ENCODE peak calls at places on chromosomes 3 and 15, in four cellular contexts. One of them, this sample, is unnamed.

GRCh38 chr3:150603888-150604319 is 783 bp downstream of the SELENOT start:
- DNase-seq in BJ: no peak
- DNase-seq in left lung: no peak
- DNase-seq in SK-N-SH: no peak
- DNase-seq in this sample: no peak

GRCh38 chr3:146547235-146547835 is 2.9 kb upstream of the PLSCR1 start:
- DNase-seq in BJ: no peak
- DNase-seq in left lung: no peak
- DNase-seq in SK-N-SH: no peak
- DNase-seq in this sample: no peak

GRCh38 chr3:99509224-99509623 is 129.2 kb upstream of the COL8A1 start:
- DNase-seq in BJ: peak; percentile 49
- DNase-seq in left lung: no peak
- DNase-seq in SK-N-SH: no peak
- DNase-seq in this sample: no peak

GRCh38 chr3:57110214-57110613 is 49.8 kb downstream of the SPATA12 start:
- DNase-seq in BJ: no peak
- DNase-seq in left lung: no peak
- DNase-seq in SK-N-SH: no peak
- DNase-seq in this sample: no peak

GRCh38 chr3:13007251-13007941 is 65.8 kb downstream of the IQSEC1 start:
- DNase-seq in BJ: no peak
- DNase-seq in left lung: no peak
- DNase-seq in SK-N-SH: no peak
- DNase-seq in this sample: no peak

GRCh38 chr3:147371771-147372340 is 34.5 kb downstream of the ZIC4 start:
- DNase-seq in BJ: no peak
- DNase-seq in left lung: no peak
- DNase-seq in SK-N-SH: no peak
- DNase-seq in this sample: no peak

GRCh38 chr3:179971280-179971679 is 65.5 kb downstream of the PEX5L start:
- DNase-seq in BJ: no peak
- DNase-seq in left lung: no peak
- DNase-seq in SK-N-SH: no peak
- DNase-seq in this sample: no peak

GRCh38 chr3:50299929-50300680 is 900 bp upstream of the HYAL3 start:
- DNase-seq in BJ: no peak
- DNase-seq in left lung: peak; percentile 83
- DNase-seq in SK-N-SH: no peak
- DNase-seq in this sample: no peak

GRCh38 chr15:40155270-40155910 is 5.5 kb upstream of the BUB1B start:
- DNase-seq in BJ: no peak
- DNase-seq in left lung: no peak
- DNase-seq in SK-N-SH: no peak
- DNase-seq in this sample: peak; percentile 21

GRCh38 chr15:81256916-81257315 is 60.2 kb downstream of the IL16 start:
- DNase-seq in BJ: no peak
- DNase-seq in left lung: no peak
- DNase-seq in SK-N-SH: peak; percentile 24
- DNase-seq in this sample: no peak

GRCh38 chr3:120300971-120301370 is 15.9 kb upstream of the GPR156 start:
- DNase-seq in BJ: no peak
- DNase-seq in left lung: no peak
- DNase-seq in SK-N-SH: no peak
- DNase-seq in this sample: no peak

GRCh38 chr3:184384856-184385422 is 5.1 kb downstream of the CHRD start:
- DNase-seq in BJ: no peak
- DNase-seq in left lung: no peak
- DNase-seq in SK-N-SH: no peak
- DNase-seq in this sample: no peak

GRCh38 chr15:75431682-75432081 is 19.8 kb downstream of the SIN3A start:
- DNase-seq in BJ: no peak
- DNase-seq in left lung: no peak
- DNase-seq in SK-N-SH: no peak
- DNase-seq in this sample: no peak

GRCh38 chr3:180048840-180049239 is 12.1 kb upstream of the PEX5L start:
- DNase-seq in BJ: no peak
- DNase-seq in left lung: no peak
- DNase-seq in SK-N-SH: no peak
- DNase-seq in this sample: no peak

GRCh38 chr3:23776352-23776891 is 29.3 kb upstream of the UBE2E1 start:
- DNase-seq in BJ: peak; percentile 54
- DNase-seq in left lung: no peak
- DNase-seq in SK-N-SH: no peak
- DNase-seq in this sample: no peak

GRCh38 chr15:78910836-78911235 is 34.0 kb downstream of the CTSH start:
- DNase-seq in BJ: no peak
- DNase-seq in left lung: no peak
- DNase-seq in SK-N-SH: no peak
- DNase-seq in this sample: no peak

GRCh38 chr15:78913012-78913411 is 31.8 kb downstream of the CTSH start:
- DNase-seq in BJ: no peak
- DNase-seq in left lung: no peak
- DNase-seq in SK-N-SH: no peak
- DNase-seq in this sample: no peak

GRCh38 chr15:78915341-78916087 is 29.3 kb downstream of the CTSH start:
- DNase-seq in BJ: no peak
- DNase-seq in left lung: peak; percentile 74
- DNase-seq in SK-N-SH: no peak
- DNase-seq in this sample: peak; percentile 14

GRCh38 chr15:78917888-78918287 is 27.0 kb downstream of the CTSH start:
- DNase-seq in BJ: no peak
- DNase-seq in left lung: no peak
- DNase-seq in SK-N-SH: no peak
- DNase-seq in this sample: no peak

DNA sequence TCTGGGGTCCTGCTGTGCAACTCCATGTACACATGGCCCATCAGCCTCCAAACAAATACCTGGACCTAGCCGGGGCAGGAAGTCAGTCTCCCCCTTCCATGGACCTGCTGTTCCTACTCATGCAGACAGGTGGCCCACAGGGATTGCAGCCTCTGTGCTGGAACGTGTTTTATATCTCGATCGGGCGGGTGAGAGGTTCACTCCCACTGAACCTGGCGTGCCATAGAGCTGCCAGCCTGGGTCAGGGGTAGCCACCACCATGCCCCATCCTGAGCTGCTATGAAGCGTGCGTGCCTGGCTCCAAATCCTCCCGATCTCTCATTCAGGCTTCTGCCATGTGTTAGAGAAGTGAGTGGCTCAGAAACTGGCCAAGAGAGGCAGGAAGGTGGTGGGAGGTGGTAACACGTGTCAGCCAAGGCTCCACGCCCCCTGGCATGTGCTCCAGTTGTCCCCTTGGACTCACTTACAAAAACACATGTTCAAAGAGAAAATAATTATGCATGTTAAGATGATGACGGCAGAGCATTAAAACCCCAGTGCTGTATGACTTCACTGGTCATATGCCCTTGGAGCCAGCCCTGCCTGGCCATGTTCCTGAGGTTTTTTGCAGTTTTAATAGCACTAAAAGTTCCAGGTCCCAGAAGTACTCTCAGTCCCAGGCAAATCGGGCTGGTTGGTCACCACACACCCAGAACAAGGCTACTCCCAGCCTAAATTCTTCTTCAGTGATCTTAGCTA is 30.6 kb downstream of the CTSH start:
- DNase-seq in BJ: peak; percentile 26
- DNase-seq in left lung: no peak
- DNase-seq in SK-N-SH: no peak
- DNase-seq in this sample: peak; percentile 12
- TF ChIP-seq CTCF in BJ: peak; percentile 63
- TF ChIP-seq CTCF in left lung: peak; percentile 37
- TF ChIP-seq CTCF in SK-N-SH: peak; percentile 40
- TF ChIP-seq CTCF in this sample: no peak

GRCh38 chr3:126834596-126835471 is 130.8 kb downstream of the CHCHD6 start:
- DNase-seq in BJ: no peak
- DNase-seq in left lung: peak; percentile 78
- DNase-seq in SK-N-SH: no peak
- DNase-seq in this sample: no peak
- TF ChIP-seq CTCF in BJ: no peak
- TF ChIP-seq CTCF in left lung: no peak
- TF ChIP-seq CTCF in SK-N-SH: no peak
- TF ChIP-seq CTCF in this sample: no peak

GRCh38 chr3:165382672-165383071 is 186.5 kb upstream of the SLITRK3 start:
- DNase-seq in BJ: no peak
- DNase-seq in left lung: no peak
- DNase-seq in SK-N-SH: no peak
- DNase-seq in this sample: no peak
- TF ChIP-seq CTCF in BJ: no peak
- TF ChIP-seq CTCF in left lung: no peak
- TF ChIP-seq CTCF in SK-N-SH: no peak
- TF ChIP-seq CTCF in this sample: no peak

GRCh38 chr15:65410972-65411371 is 11.8 kb downstream of the IGDCC4 start:
- DNase-seq in BJ: no peak
- DNase-seq in left lung: no peak
- DNase-seq in SK-N-SH: no peak
- DNase-seq in this sample: no peak
- TF ChIP-seq CTCF in BJ: no peak
- TF ChIP-seq CTCF in left lung: no peak
- TF ChIP-seq CTCF in SK-N-SH: no peak
- TF ChIP-seq CTCF in this sample: no peak

GRCh38 chr3:143952569-143953069 is 19.0 kb upstream of the DIPK2A start:
- DNase-seq in BJ: no peak
- DNase-seq in left lung: no peak
- DNase-seq in SK-N-SH: no peak
- DNase-seq in this sample: no peak
- TF ChIP-seq CTCF in BJ: no peak
- TF ChIP-seq CTCF in left lung: no peak
- TF ChIP-seq CTCF in SK-N-SH: no peak
- TF ChIP-seq CTCF in this sample: no peak